ENCODE peak calls at places on chromosomes 13 and 19, in five cellular contexts. K is stimulated activated CD8-positive, alpha-beta memory T cell treated with anti-CD3 and anti-CD28 coated beads, Interleukin-2, amount 100 ng/mL, for 48 hours; S is fibroblast of pulmonary artery; H is lower leg skin; Z is EL. P is an unnamed sample.

GRCh38 chr13:73189365-73189764 is 130.6 kb downstream of the KLF5 start:
- DNase-seq in K (no peak), S (no peak), H (no peak), Z (no peak), P (no peak)

GRCh38 chr19:10431943-10432735 is 11.8 kb downstream of the PDE4A start:
- DNase-seq in K (no peak), S (peak), H (no peak), Z (peak), P (peak)

GRCh38 chr13:51520524-51520923 is 63.7 kb upstream of the WDFY2 start:
- DNase-seq in K (no peak), S (peak), H (no peak), Z (peak), P (peak)

GRCh38 chr19:14871619-14872230 is 14.2 kb downstream of the OR7A17 start:
- DNase-seq in K (no peak), S (peak), H (no peak), Z (peak), P (peak)

GRCh38 chr13:94494021-94494420 is 14.5 kb upstream of the DCT start:
- DNase-seq in K (no peak), S (no peak), H (no peak), Z (no peak), P (no peak)

GRCh38 chr19:28288850-28289249 is 924.1 kb downstream of the UQCRFS1 start:
- DNase-seq in K (no peak), S (peak), H (no peak), Z (no peak), P (no peak)

GRCh38 chr19:4577020-4577782 is 17.7 kb upstream of the SEMA6B start:
- DNase-seq in K (no peak), S (peak), H (no peak), Z (peak), P (no peak)

GRCh38 chr13:32476892-32477291 is 49.0 kb upstream of the N4BP2L1 start:
- DNase-seq in K (no peak), S (no peak), H (no peak), Z (no peak), P (no peak)

GRCh38 chr13:97856001-97856675 is 97.3 kb upstream of the IPO5 start:
- DNase-seq in K (no peak), S (peak), H (no peak), Z (peak), P (peak)

GRCh38 chr19:50361290-50362029 is 4.0 kb downstream of the NAPSA start:
- DNase-seq in K (peak), S (no peak), H (no peak), Z (no peak), P (no peak)

GRCh38 chr13:35988648-35989081 is 142.5 kb downstream of the DCLK1 start:
- DNase-seq in K (no peak), S (peak), H (no peak), Z (no peak), P (no peak)

GRCh38 chr19:45070861-45071544 is 5.3 kb downstream of the ZNF296 start:
- DNase-seq in K (no peak), S (no peak), H (no peak), Z (no peak), P (no peak)

GRCh38 chr19:32224371-32225244 is 120.8 kb upstream of the ZNF507 start:
- DNase-seq in K (peak), S (peak), H (no peak), Z (peak), P (peak)

GRCh38 chr13:87172166-87172825 is 498.9 kb upstream of the SLITRK5 start:
- DNase-seq in K (no peak), S (no peak), H (no peak), Z (no peak), P (no peak)

P was measured in foreskin fibroblast.